ENCODE peak calls at places on chromosomes 13 and 19, in four cellular contexts. B is tibial nerve, C is GM23248, H is GM12865. L is an unnamed sample.

GRCh38 chr13:21344662-21345176 is 114.4 kb downstream of the ZDHHC20 start:
- DNase-seq in B (no peak), C (no peak), H (peak), L (no peak)

GRCh38 chr19:10404888-10405808 is 1.8 kb upstream of the CDC37 start:
- DNase-seq in B (no peak), C (peak), H (no peak), L (no peak)

GRCh38 chr13:47594833-47595232 is 406.2 kb downstream of the SUCLA2 start:
- DNase-seq in B (no peak), C (peak), H (peak), L (peak)

GRCh38 chr13:60583911-60584753 is 187.1 kb downstream of the TDRD3 start:
- DNase-seq in B (peak), C (peak), H (peak), L (no peak)

GRCh38 chr19:31139871-31140505 is 209.2 kb downstream of the TSHZ3 start:
- DNase-seq in B (no peak), C (peak), H (no peak), L (no peak)

GRCh38 chr13:104597554-104598240 is 1531.5 kb upstream of the SLC10A2 start:
- DNase-seq in B (no peak), C (no peak), H (no peak), L (no peak)

GRCh38 chr19:49877020-49877878 is at the start of the genes AKT1S1 and TBC1D17:
- DNase-seq in B (peak), C (peak), H (peak), L (peak)

GRCh38 chr13:38255600-38255999 is 94.1 kb upstream of the UFM1 start:
- DNase-seq in B (no peak), C (no peak), H (no peak), L (no peak)

GRCh38 chr13:30759748-30760147 is 24.4 kb downstream of the ALOX5AP start:
- DNase-seq in B (no peak), C (peak), H (no peak), L (no peak)

GRCh38 chr13:33611016-33611805 is 206.7 kb upstream of the RFC3 start:
- DNase-seq in B (peak), C (no peak), H (no peak), L (no peak)

GRCh38 chr13:101751488-101751887 is 299.0 kb downstream of the ITGBL1 start:
- DNase-seq in B (no peak), C (peak), H (peak), L (peak)

GRCh38 chr19:43526884-43527859 is at the start of gene ETHE1:
- DNase-seq in B (peak), C (peak), H (peak), L (peak)

GRCh38 chr13:41188584-41188983 is 5.8 kb downstream of the KBTBD7 start:
- DNase-seq in B (no peak), C (peak), H (no peak), L (no peak)

GRCh38 chr19:43532571-43532961 is 422 bp upstream of the ZNF575 start:
- DNase-seq in B (no peak), C (no peak), H (peak), L (peak)

GRCh38 chr13:98959299-98959698 is 18.6 kb downstream of the DOCK9 start:
- DNase-seq in B (no peak), C (no peak), H (no peak), L (peak)

GRCh38 chr19:3095375-3096191 is 1.4 kb downstream of the GNA11 start:
- DNase-seq in B (no peak), C (peak), H (no peak), L (peak)